ENCODE peak calls at places on chromosomes 11 and 22, in four cellular contexts. R is astrocyte of the hippocampus, I is kidney glomerular epithelial cell, J is SK-MEL-5. F is an unnamed sample.

GRCh38 chr11:73163638-73164174 is 21.6 kb upstream of the FCHSD2 start:
- DNase-seq in R (peak), I (no peak), J (no peak), F (no peak)

GRCh38 chr11:64007629-64008282 is 21.5 kb downstream of the OTUB1 start:
- DNase-seq in J (no peak), R (peak), I (no peak), F (peak)

GRCh38 chr11:67261942-67262681 is 4.2 kb upstream of the GRK2 start:
- DNase-seq in J (no peak), I (no peak), R (no peak), F (no peak)

GRCh38 chr22:31995807-31996206 is 47.3 kb upstream of the SLC5A1 start:
- DNase-seq in R (no peak), I (no peak), J (no peak), F (no peak)

GRCh38 chr22:19823638-19824196 is 31.0 kb downstream of the GNB1L start:
- DNase-seq in I (no peak), J (no peak), R (no peak), F (no peak)

GRCh38 chr11:2553886-2554285 is 109.1 kb downstream of the KCNQ1 start:
- DNase-seq in J (no peak), I (no peak), R (no peak), F (no peak)

GRCh38 chr11:6855971-6856542 is 6.8 kb upstream of the OR10A2 start:
- DNase-seq in I (peak), R (peak), J (no peak), F (peak)

GRCh38 chr22:21643533-21644357 is 1.6 kb downstream of the SDF2L1 start:
- DNase-seq in R (no peak), J (peak), I (no peak), F (no peak)

F was measured in OCI-M1.